ENCODE peak calls at places on chromosome 19, in nine cellular contexts. I, T, W, M, V, E, Z, N and H are unnamed samples.

GRCh38 chr19:41993612-41994483 is at the start of gene ATP1A3:
- DNase-seq in I (no peak), T (no peak), W (peak; percentile 22), M (peak; percentile 87), V (no peak), E (peak; percentile 57), Z (peak; percentile 48), N (peak; percentile 71), H (peak; percentile 11)

GRCh38 chr19:27993619-27994018 is 1219.3 kb downstream of the UQCRFS1 start:
- DNase-seq in I (no peak), T (no peak), W (no peak), M (no peak), V (no peak), E (peak; percentile 51), Z (no peak), N (no peak), H (no peak)

GRCh38 chr19:56916528-56916927 is 76.0 kb upstream of the PEG3 start:
- DNase-seq in I (no peak), T (no peak), W (no peak), M (no peak), V (no peak), E (no peak), Z (no peak), N (no peak), H (no peak)

GRCh38 chr19:34253711-34254551 is 423 bp upstream of the GARRE1 start:
- DNase-seq in I (peak; percentile 91), T (no peak), W (no peak), M (peak; percentile 89), V (peak; percentile 77), E (peak; percentile 39), Z (peak; percentile 64), N (peak; percentile 87), H (peak; percentile 66)

GRCh38 chr19:2278504-2279158 is 3.3 kb downstream of the PEAK3 start:
- DNase-seq in I (no peak), T (no peak), W (no peak), M (no peak), V (no peak), E (no peak), Z (no peak), N (no peak), H (no peak)

GRCh38 chr19:19133985-19134384 is 4.3 kb downstream of the TMEM161A start:
- DNase-seq in I (no peak), T (no peak), W (no peak), M (no peak), V (no peak), E (no peak), Z (no peak), N (no peak), H (no peak)

GRCh38 chr19:51572908-51573307 is 1.8 kb downstream of the ZNF175 start:
- DNase-seq in I (no peak), T (no peak), W (peak; percentile 49), M (no peak), V (no peak), E (no peak), Z (peak; percentile 62), N (no peak), H (peak; percentile 37)

GRCh38 chr19:24048261-24048660 is 38.7 kb upstream of the ZNF254 start:
- DNase-seq in I (no peak), T (no peak), W (no peak), M (no peak), V (no peak), E (no peak), Z (no peak), N (no peak), H (no peak)

GRCh38 chr19:19538077-19538764 is at the start of gene CILP2:
- DNase-seq in I (peak; percentile 60), T (no peak), W (no peak), M (peak; percentile 45), V (no peak), E (no peak), Z (no peak), N (no peak), H (no peak)

GRCh38 chr19:38843175-38843758 is 6.5 kb downstream of the HNRNPL start:
- DNase-seq in I (no peak), T (no peak), W (no peak), M (no peak), V (no peak), E (no peak), Z (no peak), N (no peak), H (no peak)

GRCh38 chr19:6476155-6476895 is 5.3 kb downstream of the DENND1C start:
- DNase-seq in I (peak; percentile 93), T (no peak), W (peak; percentile 62), M (peak; percentile 93), V (no peak), E (peak; percentile 78), Z (peak; percentile 60), N (peak; percentile 74), H (peak; percentile 30)

GRCh38 chr19:34232566-34233481 is 21.5 kb upstream of the GARRE1 start:
- DNase-seq in I (peak; percentile 59), T (no peak), W (peak; percentile 85), M (no peak), V (no peak), E (peak; percentile 59), Z (peak; percentile 94), N (no peak), H (peak; percentile 96)

GRCh38 chr19:19420570-19421301 is 15.3 kb downstream of the GATAD2A start:
- DNase-seq in I (no peak), T (no peak), W (no peak), M (no peak), V (no peak), E (peak; percentile 53), Z (no peak), N (peak; percentile 65), H (no peak)

GRCh38 chr19:50975766-50976165 is 6.4 kb upstream of the KLK6 start:
- DNase-seq in I (no peak), T (no peak), W (peak; percentile 53), M (no peak), V (no peak), E (no peak), Z (no peak), N (no peak), H (no peak)

GRCh38 chr19:33654840-33655508 is 33.2 kb downstream of the CHST8 start:
- DNase-seq in I (no peak), T (no peak), W (no peak), M (no peak), V (no peak), E (no peak), Z (no peak), N (no peak), H (no peak)

GRCh38 chr19:36009220-36009619 is 607 bp upstream of the SYNE4 start:
- DNase-seq in I (peak; percentile 82), T (no peak), W (peak; percentile 28), M (no peak), V (peak; percentile 69), E (peak; percentile 66), Z (peak; percentile 64), N (peak; percentile 41), H (peak; percentile 50)

GRCh38 chr19:40778045-40778864 is at the start of gene RAB4B:
- DNase-seq in I (peak; percentile 100), T (peak; percentile 100), W (peak; percentile 98), M (peak; percentile 100), V (peak; percentile 100), E (peak; percentile 100), Z (peak; percentile 100), N (peak; percentile 100), H (peak; percentile 100)
- TF ChIP-seq CTCF in I (no peak), T (no peak), W (peak; percentile 3), M (no peak), V (peak; percentile 19), E (no peak), Z (no peak), N (no peak), H (no peak)

GRCh38 chr19:32336259-32337111 is 8.9 kb upstream of the ZNF507 start:
- DNase-seq in I (no peak), T (no peak), W (peak; percentile 27), M (no peak), V (no peak), E (no peak), Z (peak; percentile 81), N (no peak), H (peak; percentile 33)
- TF ChIP-seq CTCF in I (no peak), T (no peak), W (no peak), M (peak; percentile 35), V (no peak), E (no peak), Z (peak; percentile 44), N (no peak), H (peak; percentile 7)

GRCh38 chr19:40745402-40745780 is 4.9 kb downstream of the ACTMAP start:
- DNase-seq in I (no peak), T (no peak), W (no peak), M (no peak), V (no peak), E (no peak), Z (peak; percentile 85), N (no peak), H (peak; percentile 51)

GRCh38 chr19:40742477-40742876 is 7.8 kb downstream of the ACTMAP start:
- DNase-seq in I (no peak), T (no peak), W (no peak), M (no peak), V (no peak), E (no peak), Z (no peak), N (no peak), H (no peak)

GRCh38 chr19:40743926-40744325 is 6.4 kb downstream of the ACTMAP start:
- DNase-seq in I (no peak), T (no peak), W (no peak), M (no peak), V (no peak), E (no peak), Z (no peak), N (no peak), H (no peak)

GRCh38 chr19:40747536-40747935 is 2.7 kb downstream of the ACTMAP start:
- DNase-seq in I (no peak), T (no peak), W (no peak), M (no peak), V (no peak), E (no peak), Z (no peak), N (no peak), H (no peak)

DNA sequence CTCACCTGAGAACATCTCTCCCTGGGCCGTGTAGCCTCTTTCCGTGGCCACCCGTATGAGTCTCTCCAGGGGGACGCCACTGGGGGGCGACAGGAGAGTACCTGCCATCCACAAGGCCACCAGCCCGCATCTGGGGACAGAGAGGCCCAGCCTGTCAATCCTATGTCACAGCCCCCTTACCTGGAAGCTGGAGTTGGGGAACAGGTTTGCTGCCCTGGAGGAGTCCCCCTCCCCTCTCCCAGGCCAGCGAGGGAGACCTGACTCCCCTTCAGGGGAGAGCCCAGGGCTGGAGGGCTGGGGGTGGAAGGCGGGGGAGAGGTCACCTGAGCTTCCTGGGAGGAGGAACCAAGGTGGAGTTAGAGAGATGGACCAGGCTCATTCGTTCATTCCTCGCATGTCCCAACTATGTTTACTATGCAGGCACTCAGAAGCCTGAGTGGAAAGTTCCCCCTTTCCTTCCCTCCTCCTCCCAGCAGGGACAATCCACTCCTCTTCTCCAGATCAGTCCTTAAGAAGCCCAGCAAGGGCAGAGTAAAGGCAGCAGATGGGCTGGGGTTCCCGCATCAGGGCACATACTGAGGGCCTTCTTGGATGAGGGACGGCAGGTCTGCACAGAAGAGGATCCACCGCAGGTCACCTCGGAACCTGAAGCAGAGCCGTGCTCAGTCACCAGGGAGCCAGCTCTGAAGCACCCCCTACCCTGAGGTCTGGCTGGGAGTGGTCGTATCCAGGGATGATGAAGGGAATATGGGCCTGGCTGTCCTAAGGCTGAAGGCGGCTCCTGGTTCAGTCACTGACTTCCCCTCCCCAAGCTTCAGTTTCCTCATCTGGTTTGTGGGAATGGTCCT is 5.5 kb downstream of the ACTMAP start:
- DNase-seq in I (peak; percentile 63), T (no peak), W (no peak), M (peak; percentile 41), V (no peak), E (peak; percentile 34), Z (peak; percentile 53), N (no peak), H (no peak)
- TF ChIP-seq CTCF in I (peak; percentile 17), T (peak; percentile 14), W (peak; percentile 11), M (peak; percentile 60), V (no peak), E (peak; percentile 17), Z (peak; percentile 3), N (no peak), H (no peak)

GRCh38 chr19:17780781-17781180 is 14.2 kb upstream of the B3GNT3 start:
- DNase-seq in I (no peak), T (no peak), W (no peak), M (no peak), V (no peak), E (no peak), Z (no peak), N (no peak), H (no peak)
- TF ChIP-seq CTCF in I (no peak), T (no peak), W (no peak), M (no peak), V (no peak), E (no peak), Z (no peak), N (no peak), H (no peak)